ENCODE peak calls at places on chromosome 17, in four cellular contexts. R is A673; M is activated CD8-positive, alpha-beta T cell treated with anti-CD3 and anti-CD28 coated beads, Interleukin-2, amount 10 ng/mL, durations not matched to agents 7 days and 5 days; B is aorta. U is an unnamed sample.

GRCh38 chr17:4711671-4712111 is 1.3 kb downstream of the ARRB2 start:
- DNase-seq in B (peak), M (no peak), R (no peak), U (no peak)

GRCh38 chr17:74547736-74548135 is 1.8 kb upstream of the CD300C start:
- DNase-seq in R (no peak), B (peak), M (peak), U (no peak)

GRCh38 chr17:51154176-51154575 is 817 bp downstream of the NME1 start:
- DNase-seq in M (peak), B (no peak), R (peak), U (no peak)

GRCh38 chr17:41870097-41870496 is 4.9 kb upstream of the KLHL11 start:
- DNase-seq in B (no peak), R (no peak), M (no peak), U (no peak)

GRCh38 chr17:63649813-63650212 is 27.6 kb downstream of the MAP3K3 start:
- DNase-seq in M (no peak), B (no peak), R (no peak), U (no peak)

GRCh38 chr17:21303441-21304065 is 19.0 kb downstream of the MAP2K3 start:
- DNase-seq in M (no peak), B (peak), R (no peak), U (no peak)

GRCh38 chr17:48181653-48182052 is 74.1 kb downstream of the SNX11 start:
- DNase-seq in B (no peak), M (no peak), R (peak), U (peak)

GRCh38 chr17:79812969-79813825 is 16.3 kb upstream of the CBX8 start:
- DNase-seq in M (no peak), B (no peak), R (peak), U (no peak)

GRCh38 chr17:76467366-76467765 is at the start of gene AANAT:
- DNase-seq in R (peak), M (no peak), B (no peak), U (no peak)

GRCh38 chr17:2635241-2635640 is 41.8 kb downstream of the PAFAH1B1 start:
- DNase-seq in R (no peak), B (no peak), M (no peak), U (no peak)

GRCh38 chr17:7561589-7562207 is at the start of gene SENP3:
- DNase-seq in B (peak), R (peak), M (peak), U (peak)

GRCh38 chr17:1107083-1107776 is 72.6 kb downstream of the ABR start:
- DNase-seq in M (no peak), B (no peak), R (no peak), U (no peak)

GRCh38 chr17:146983-147761 is 9.8 kb downstream of the SCGB1C2 start:
- DNase-seq in R (no peak), B (peak), M (no peak), U (no peak)

GRCh38 chr17:1071103-1071825 is 74.3 kb downstream of the TIMM22 start:
- DNase-seq in M (no peak), R (no peak), B (no peak), U (no peak)

GRCh38 chr17:31321971-31322370 is 549 bp upstream of the EVI2A start:
- DNase-seq in B (no peak), R (no peak), M (peak), U (no peak)

GRCh38 chr17:82329683-82330321 is 3.8 kb downstream of the SECTM1 start:
- DNase-seq in M (no peak), R (no peak), B (peak), U (no peak)

GRCh38 chr17:33486135-33486886 is 193.2 kb upstream of the ASIC2 start:
- DNase-seq in B (no peak), M (no peak), R (no peak), U (no peak)

GRCh38 chr17:81254955-81255717 is 16.0 kb downstream of the NDUFAF8 start:
- DNase-seq in B (peak), R (peak), M (no peak), U (peak)

GRCh38 chr17:7651097-7651958 is 602 bp downstream of the ATP1B2 start:
- DNase-seq in M (no peak), R (no peak), B (no peak), U (no peak)

GRCh38 chr17:75602644-75603043 is 15.0 kb downstream of the MYO15B start:
- DNase-seq in M (no peak), R (no peak), B (no peak), U (no peak)

GRCh38 chr17:76132574-76133338 is 8.3 kb downstream of the FOXJ1 start:
- DNase-seq in R (no peak), M (no peak), B (no peak), U (no peak)

GRCh38 chr17:48998557-48999440 is 1.6 kb downstream of the IGF2BP1 start:
- DNase-seq in M (no peak), B (no peak), R (peak), U (no peak)

GRCh38 chr17:2244545-2245525 is 58.8 kb downstream of the SMG6 start:
- DNase-seq in M (peak), B (peak), R (peak), U (peak)

GRCh38 chr17:59838196-59838911 is 54.4 kb downstream of the TUBD1 start:
- DNase-seq in B (no peak), R (peak), M (peak), U (peak)

GRCh38 chr17:83096401-83097220 is 17.2 kb downstream of the METRNL start:
- DNase-seq in B (no peak), M (no peak), R (no peak), U (no peak)

GRCh38 chr17:79082311-79083190 is 7.9 kb downstream of the ENGASE start:
- DNase-seq in M (peak), B (no peak), R (peak), U (peak)

U was measured in SK-MEL-5.